ENCODE peak calls at places on chromosome 16, in five cellular contexts. J, V, C, K and B are unnamed samples.

GRCh38 chr16:59573528-59574271 is 839.6 kb upstream of the GOT2 start:
- DNase-seq in V (no peak), C (no peak), J (peak; percentile 69), K (no peak), B (no peak)

GRCh38 chr16:21646091-21646490 is 6.3 kb downstream of the IGSF6 start:
- DNase-seq in K (no peak), V (no peak), J (peak; percentile 34), C (no peak), B (no peak)

GRCh38 chr16:65889533-65889966 is 476.9 kb upstream of the CDH5 start:
- DNase-seq in C (no peak), V (no peak), J (peak; percentile 7), K (no peak), B (no peak)

GRCh38 chr16:31452631-31453106 is 6.6 kb upstream of the ARMC5 start:
- DNase-seq in J (peak; percentile 92), V (no peak), K (no peak), C (peak; percentile 58), B (peak; percentile 81)

GRCh38 chr16:4882633-4883285 is 35.5 kb downstream of the UBN1 start:
- DNase-seq in J (peak; percentile 34), V (no peak), C (no peak), K (no peak), B (no peak)

GRCh38 chr16:30903596-30903995 is 7.2 kb downstream of the CTF1 start:
- DNase-seq in C (peak; percentile 72), J (peak; percentile 37), V (peak; percentile 51), K (no peak), B (peak; percentile 58)

GRCh38 chr16:75251280-75252048 is at the start of gene BCAR1:
- DNase-seq in K (no peak), J (peak; percentile 96), C (peak; percentile 94), V (peak; percentile 93), B (peak; percentile 79)

GRCh38 chr16:55056585-55057520 is 126.2 kb downstream of the IRX5 start:
- DNase-seq in V (no peak), J (peak; percentile 4), K (no peak), C (peak; percentile 35), B (no peak)

GRCh38 chr16:88759245-88759975 is 25.6 kb downstream of the PIEZO1 start:
- DNase-seq in J (peak; percentile 40), K (no peak), V (peak; percentile 80), C (peak; percentile 96), B (no peak)

GRCh38 chr16:30660424-30661251 is 2.4 kb downstream of the FBRS start:
- DNase-seq in K (no peak), V (no peak), J (no peak), C (no peak), B (no peak)

GRCh38 chr16:72996291-72997062 is 51.5 kb downstream of the ZFHX3 start:
- DNase-seq in C (no peak), V (no peak), J (no peak), K (no peak), B (no peak)

GRCh38 chr16:525520-526180 is 1.9 kb upstream of the CAPN15 start:
- DNase-seq in J (peak; percentile 68), K (no peak), C (no peak), V (no peak), B (peak; percentile 59)

GRCh38 chr16:13833510-13833909 is 86.4 kb upstream of the ERCC4 start:
- DNase-seq in J (no peak), C (no peak), K (no peak), V (no peak), B (no peak)

GRCh38 chr16:61362583-61362982 is 673.7 kb downstream of the CDH8 start:
- DNase-seq in J (no peak), K (no peak), C (no peak), V (no peak), B (no peak)

GRCh38 chr16:84462296-84463210 is 41.9 kb downstream of the MEAK7 start:
- DNase-seq in J (no peak), K (no peak), V (peak; percentile 16), C (peak; percentile 52), B (no peak)

GRCh38 chr16:86628614-86629013 is 50.3 kb downstream of the FOXL1 start:
- DNase-seq in V (no peak), K (no peak), C (peak; percentile 18), J (no peak), B (no peak)

GRCh38 chr16:12231666-12232065 is 255.1 kb downstream of the SNX29 start:
- DNase-seq in V (no peak), C (no peak), J (no peak), K (no peak), B (peak; percentile 17)

GRCh38 chr16:64088838-64089237 is 1033.0 kb downstream of the CDH11 start:
- DNase-seq in V (no peak), K (no peak), C (no peak), J (no peak), B (no peak)

GRCh38 chr16:49496656-49497055 is 123.1 kb downstream of the C16orf78 start:
- DNase-seq in C (no peak), J (no peak), V (no peak), K (no peak), B (no peak)

GRCh38 chr16:23148513-23149266 is 562 bp downstream of the USP31 start:
- DNase-seq in J (peak; percentile 62), K (no peak), C (peak; percentile 88), V (peak; percentile 85), B (no peak)

GRCh38 chr16:4663756-4664465 is 29.5 kb upstream of the NUDT16L1 start:
- DNase-seq in V (peak; percentile 80), K (no peak), C (peak; percentile 79), J (peak; percentile 51), B (no peak)

GRCh38 chr16:30151091-30151490 is 28.1 kb upstream of the MAPK3 start:
- DNase-seq in C (no peak), J (no peak), K (no peak), V (no peak), B (no peak)

GRCh38 chr16:24986512-24987303 is 28.5 kb downstream of the ARHGAP17 start:
- DNase-seq in C (peak; percentile 74), K (no peak), J (peak; percentile 94), V (no peak), B (no peak)

GRCh38 chr16:68636064-68636551 is 9.0 kb upstream of the CDH3 start:
- DNase-seq in J (no peak), C (no peak), V (no peak), K (no peak), B (no peak)

GRCh38 chr16:83532634-83533033 is 275.1 kb upstream of the HSBP1 start:
- DNase-seq in V (no peak), J (no peak), C (no peak), K (no peak), B (no peak)

GRCh38 chr16:81765111-81765919 is 13.8 kb upstream of the PLCG2 start:
- DNase-seq in K (no peak), J (no peak), V (no peak), C (no peak), B (no peak)

GRCh38 chr16:84503751-84504395 is 586 bp downstream of the MEAK7 start:
- DNase-seq in C (no peak), J (no peak), K (no peak), V (peak; percentile 41), B (no peak)

GRCh38 chr16:51433597-51433996 is 282.5 kb upstream of the SALL1 start:
- DNase-seq in J (peak; percentile 16), K (no peak), V (no peak), C (no peak), B (no peak)

GRCh38 chr16:10992112-10992511 is 47.7 kb downstream of the CLEC16A start:
- DNase-seq in V (no peak), J (no peak), K (no peak), C (no peak), B (no peak)

GRCh38 chr16:67141391-67141790 is 9.4 kb downstream of the B3GNT9 start:
- DNase-seq in V (no peak), J (no peak), C (no peak), K (no peak), B (no peak)

GRCh38 chr16:12747261-12747660 is 56.4 kb downstream of the CPPED1 start:
- DNase-seq in J (no peak), K (no peak), V (no peak), C (no peak), B (no peak)

DNA sequence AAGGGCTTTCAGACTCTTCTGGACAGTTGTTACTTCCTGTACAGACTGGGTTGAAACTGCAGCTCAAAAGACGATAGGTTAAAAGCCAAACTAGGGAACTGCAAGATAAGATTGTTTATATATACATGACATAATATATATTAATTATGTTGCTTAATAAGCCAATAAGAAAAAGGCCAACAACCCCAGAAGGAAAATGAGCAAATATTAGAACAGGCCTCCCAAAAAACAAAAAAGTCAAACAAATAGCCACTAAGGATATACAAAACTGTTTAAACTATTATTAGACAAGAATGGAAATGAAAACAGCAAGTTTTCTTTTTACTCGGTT is 495 bp upstream of the CMTR2 start:
- DNase-seq in C (no peak), K (no peak), J (no peak), V (no peak), B (no peak)
- H3K4me3 ChIP-seq in C (peak overlapping the region; percentile 69), K (peak overlapping the region; percentile 95), J (peak overlapping the region; percentile 57), V (peak overlapping the region; percentile 82), B (peak overlapping the region; percentile 81)

GRCh38 chr16:1923299-1924034 is 5.3 kb upstream of the HS3ST6 start:
- DNase-seq in J (peak; percentile 43), C (no peak), K (no peak), V (no peak), B (peak; percentile 66)
- TF ChIP-seq CTCF in J (peak; percentile 47), C (no peak), K (no peak), V (peak; percentile 14), B (peak; percentile 66)

GRCh38 chr16:89925596-89926079 is 2.5 kb downstream of the TUBB3 start:
- DNase-seq in V (no peak), J (no peak), K (no peak), C (no peak), B (no peak)
- H3K4me3 ChIP-seq in V (peak overlapping the region; percentile 61), J (peak overlapping the region; percentile 39), K (peak overlapping the region; percentile 61), C (no peak overlapping the region), B (peak overlapping the region; percentile 77)

GRCh38 chr16:57627184-57627871 is 1.1 kb upstream of the ADGRG1 start:
- DNase-seq in V (no peak), C (no peak), K (no peak), J (peak; percentile 77), B (peak; percentile 25)
- TF ChIP-seq CTCF in V (no peak), C (no peak), K (no peak), J (peak; percentile 46), B (peak; percentile 7)